ENCODE peak calls at places on chromosomes 16 and 17, in five cellular contexts. B is HepG2, E is K562, R is GM12878, X is upper lobe of left lung. S is an unnamed sample.
A peak's percentile ranks its signal among the peaks of the same experiment; 100 is the strongest.

GRCh38 chr16:89545044-89545830 is 15.2 kb upstream of the RPL13 start:
- ATAC-seq in B (peak; percentile 94), X (no peak), E (no peak), R (no peak), S (no peak)

GRCh38 chr17:69715656-69716055 is 301.2 kb downstream of the MAP2K6 start:
- ATAC-seq in B (no peak), X (no peak), E (no peak), R (no peak), S (no peak)

GRCh38 chr16:3756113-3756512 is 38.8 kb upstream of the TRAP1 start:
- ATAC-seq in B (no peak), E (no peak), R (no peak), X (no peak), S (no peak)

GRCh38 chr17:41822216-41823140 is 9.7 kb downstream of the FKBP10 start:
- ATAC-seq in R (no peak), B (peak; percentile 8), X (no peak), E (no peak), S (no peak)

GRCh38 chr17:17468217-17469010 is 8.4 kb upstream of the MED9 start:
- ATAC-seq in B (no peak), E (no peak), R (no peak), X (no peak), S (no peak)

GRCh38 chr16:87931504-87931903 is 4.8 kb downstream of the CA5A start:
- ATAC-seq in E (peak; percentile 88), X (peak; percentile 53), R (no peak), B (no peak), S (no peak)

GRCh38 chr17:17152385-17152784 is 53.7 kb downstream of the PLD6 start:
- ATAC-seq in E (no peak), X (no peak), B (no peak), R (no peak), S (no peak)

GRCh38 chr17:6548578-6549330 is 7.6 kb downstream of the PITPNM3 start:
- ATAC-seq in B (peak; percentile 85), R (peak; percentile 83), X (no peak), E (no peak), S (peak; percentile 87)

GRCh38 chr16:16016388-16016964 is 67.1 kb downstream of the ABCC1 start:
- ATAC-seq in R (no peak), E (no peak), B (no peak), X (no peak), S (no peak)

GRCh38 chr17:57404073-57404472 is 147.8 kb downstream of the MSI2 start:
- ATAC-seq in B (no peak), X (no peak), R (peak; percentile 63), E (peak; percentile 48), S (no peak)

GRCh38 chr17:40070895-40071719 is 8.3 kb downstream of the THRA start:
- ATAC-seq in X (no peak), R (no peak), E (peak; percentile 13), B (peak; percentile 1), S (no peak)

GRCh38 chr16:50165473-50165872 is 12.4 kb downstream of the TENT4B start:
- ATAC-seq in R (no peak), X (no peak), B (peak; percentile 41), E (peak; percentile 68), S (no peak)

GRCh38 chr16:56931253-56931768 is 631 bp upstream of the HERPUD1 start:
- ATAC-seq in B (no peak), R (peak; percentile 46), E (no peak), X (peak; percentile 6), S (no peak)

GRCh38 chr17:80363120-80363515 is 51.8 kb upstream of the ENDOV start:
- ATAC-seq in R (no peak), E (no peak), X (no peak), B (no peak), S (no peak)

GRCh38 chr17:76744747-76745146 is 6.8 kb downstream of the MFSD11 start:
- ATAC-seq in X (no peak), B (no peak), R (peak; percentile 71), E (no peak), S (no peak)

GRCh38 chr17:48841395-48841831 is 10.6 kb downstream of the CALCOCO2 start:
- ATAC-seq in R (peak; percentile 91), E (no peak), X (peak; percentile 89), B (no peak), S (peak; percentile 93)

GRCh38 chr17:57210224-57210553 is 46.1 kb upstream of the MSI2 start:
- ATAC-seq in E (no peak), R (no peak), X (no peak), B (no peak), S (no peak)

GRCh38 chr17:925846-926245 is 53.7 kb downstream of the NXN start:
- ATAC-seq in R (no peak), E (no peak), X (no peak), B (no peak), S (no peak)

GRCh38 chr17:930258-930657 is 49.3 kb downstream of the NXN start:
- ATAC-seq in B (peak; percentile 81), R (no peak), X (no peak), E (no peak), S (no peak)

GRCh38 chr17:924711-925480 is 54.7 kb downstream of the NXN start:
- ATAC-seq in E (no peak), B (no peak), X (peak; percentile 37), R (no peak), S (no peak)

GRCh38 chr17:929547-929946 is 50.0 kb downstream of the NXN start:
- ATAC-seq in B (no peak), X (no peak), E (no peak), R (no peak), S (no peak)

GRCh38 chr17:927611-928461 is 51.7 kb downstream of the NXN start:
- ATAC-seq in R (no peak), B (no peak), X (peak; percentile 60), E (no peak), S (peak; percentile 44)
- TF ChIP-seq EP300 in R (no peak), B (no peak), X (no peak), E (no peak), S (no peak)

GRCh38 chr16:67457611-67458010 is 23.3 kb downstream of the ATP6V0D1 start:
- ATAC-seq in B (no peak), X (no peak), R (no peak), E (no peak), S (no peak)

GRCh38 chr16:67458121-67458641 is 22.8 kb downstream of the ATP6V0D1 start:
- ATAC-seq in R (no peak), X (peak; percentile 57), B (no peak), E (no peak), S (no peak)

GRCh38 chr16:67454852-67455251 is 23.9 kb downstream of the HSD11B2 start:
- ATAC-seq in E (no peak), B (no peak), X (no peak), R (no peak), S (no peak)

GRCh38 chr16:67454104-67454503 is 23.2 kb downstream of the HSD11B2 start:
- ATAC-seq in E (no peak), X (no peak), R (no peak), B (no peak), S (no peak)

DNA sequence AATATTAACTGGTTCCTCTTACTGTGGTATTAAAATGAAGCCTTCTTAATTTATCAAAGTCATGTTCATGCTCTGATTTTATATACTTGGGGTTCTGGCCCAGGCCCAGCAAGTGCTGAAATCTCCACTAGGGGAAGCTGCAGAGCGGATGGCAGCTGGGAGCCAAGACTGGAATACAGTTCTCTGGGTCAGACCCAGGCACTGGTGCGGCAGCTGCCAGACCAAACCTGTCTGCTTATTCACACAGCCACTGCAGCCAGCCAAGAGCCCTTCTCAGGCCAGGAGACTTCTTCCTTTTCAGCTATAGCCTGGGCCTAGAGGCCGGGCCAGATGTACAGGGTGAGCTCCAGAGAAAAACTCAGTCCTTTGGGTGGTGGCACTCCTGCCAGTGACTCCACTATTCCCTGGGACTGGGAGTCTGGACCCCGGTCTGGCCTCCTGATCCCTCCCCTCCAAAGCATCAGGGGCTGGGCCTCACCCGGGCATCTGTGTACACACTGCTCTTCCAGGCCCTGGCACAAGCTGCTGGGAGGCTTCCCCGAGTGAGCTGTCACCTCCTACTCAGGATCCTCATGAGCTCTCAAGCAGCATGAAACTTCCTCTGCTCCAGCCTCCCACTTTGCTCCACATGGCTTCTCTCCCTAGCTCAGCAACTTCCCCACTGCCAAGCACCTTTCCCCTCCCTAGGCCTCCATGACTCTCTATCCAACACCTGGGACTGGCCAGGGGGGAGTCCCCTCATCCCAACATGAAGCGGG is 24.4 kb downstream of the ATP6V0D1 start:
- ATAC-seq in X (peak; percentile 38), R (peak; percentile 52), E (no peak), B (no peak), S (peak; percentile 71)
- TF ChIP-seq POLR2AphosphoS5 in X (no peak), R (no peak), E (no peak), B (no peak), S (peak; percentile 41)

GRCh38 chr17:3750296-3750695 is 26.6 kb downstream of the HASPIN start:
- ATAC-seq in X (no peak), E (no peak), B (no peak), R (no peak), S (no peak)

GRCh38 chr17:3750926-3751325 is 27.2 kb downstream of the HASPIN start:
- ATAC-seq in E (no peak), X (no peak), B (no peak), R (peak; percentile 84), S (no peak)

GRCh38 chr17:3754458-3755334 is 31.0 kb downstream of the HASPIN start:
- ATAC-seq in R (peak; percentile 44), B (no peak), X (peak; percentile 85), E (peak; percentile 95), S (no peak)

GRCh38 chr17:3754066-3754457 is 30.4 kb downstream of the HASPIN start:
- ATAC-seq in X (no peak), E (no peak), R (no peak), B (no peak), S (no peak)

DNA sequence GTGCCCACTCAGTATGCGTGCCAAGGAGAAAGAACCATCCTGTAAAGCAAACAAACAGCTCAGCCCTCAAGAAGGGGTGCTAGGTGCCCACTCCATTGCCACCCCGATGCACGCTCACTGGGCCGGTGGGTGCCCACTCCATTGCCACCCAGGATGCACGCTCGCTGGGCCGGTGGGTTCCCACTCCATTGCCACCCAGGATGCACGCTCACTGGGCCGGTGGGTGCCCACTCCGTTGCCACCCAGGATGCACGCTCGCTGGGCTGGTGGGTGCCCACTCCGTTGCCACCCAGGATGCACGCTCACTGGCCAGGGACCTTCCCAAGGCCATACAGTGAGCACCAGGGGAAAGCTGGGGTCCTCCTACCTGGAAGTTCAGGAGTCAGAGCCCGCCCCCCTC is 28.1 kb downstream of the HASPIN start:
- ATAC-seq in E (no peak), R (no peak), B (no peak), X (no peak), S (no peak)
- TF ChIP-seq EP300 in E (no peak), R (no peak), B (no peak), X (no peak), S (no peak)

DNA sequence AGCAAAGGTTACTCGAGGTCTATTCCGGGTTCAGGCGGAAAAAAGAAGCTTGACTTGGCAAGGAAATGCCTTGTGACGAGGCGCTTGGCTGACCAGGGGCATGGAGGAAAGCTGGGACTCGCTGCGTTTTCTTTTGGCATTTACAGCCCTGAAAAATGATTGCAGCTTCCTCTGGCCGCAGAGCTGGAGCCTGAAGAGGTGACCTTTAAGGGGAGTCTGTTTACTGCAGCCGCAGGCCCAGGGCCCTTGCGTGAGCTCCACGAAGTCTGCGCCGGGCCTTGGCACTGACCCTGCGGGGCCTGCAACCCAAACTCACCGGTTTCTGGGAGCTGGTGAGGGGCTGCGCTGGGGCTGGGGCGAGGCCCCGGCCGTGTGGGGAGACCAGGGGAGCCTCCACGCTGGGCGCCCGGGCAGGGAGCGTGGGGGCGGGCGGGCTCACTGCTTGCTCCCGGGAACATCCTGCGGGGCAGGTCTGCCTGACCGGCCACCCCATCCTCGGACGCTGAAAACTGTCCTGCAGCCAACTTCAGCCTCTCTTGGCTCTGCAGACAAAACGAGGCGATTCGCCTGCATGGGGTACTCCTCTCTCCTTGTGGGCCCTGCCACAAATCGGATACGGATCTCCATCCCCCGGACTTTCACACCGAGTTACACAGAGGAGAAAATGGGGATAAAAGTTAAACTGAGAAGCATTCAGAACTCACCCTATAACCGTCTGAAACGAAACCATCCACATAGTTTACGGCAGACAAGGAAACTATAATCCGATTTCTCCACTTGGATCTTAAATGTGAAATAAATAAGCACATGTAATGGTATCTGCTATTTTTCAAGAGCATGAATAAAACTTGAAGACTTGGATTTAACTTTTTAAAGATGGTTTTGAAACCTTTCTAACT is 206.3 kb upstream of the FOXF1 start:
- ATAC-seq in B (no peak), X (peak; percentile 21), R (no peak), E (no peak), S (peak; percentile 60)
- TF ChIP-seq POLR2AphosphoS5 in B (no peak), X (peak; percentile 18), R (no peak), E (no peak), S (peak; percentile 75)

S was measured in gastroesophageal sphincter.